ENCODE peak calls at places on chromosomes 1 and 21, in eight cellular contexts. S, P, X, W, G, C, N and E are unnamed samples.

GRCh38 chr21:36069713-36070573 is at the start of gene CBR1:
- DNase-seq in S (peak; percentile 77), P (peak; percentile 91), X (peak; percentile 96), W (peak; percentile 97), G (peak; percentile 70), C (peak; percentile 91), N (peak; percentile 80), E (peak; percentile 89)

GRCh38 chr1:26582836-26583460 is 53.4 kb downstream of the RPS6KA1 start:
- DNase-seq in S (no peak), P (peak; percentile 68), X (no peak), W (no peak), G (no peak), C (no peak), N (no peak), E (peak; percentile 56)

GRCh38 chr1:27661412-27662075 is 10.4 kb downstream of the IFI6 start:
- DNase-seq in S (no peak), P (no peak), X (no peak), W (no peak), G (no peak), C (no peak), N (no peak), E (no peak)

GRCh38 chr1:107877749-107878148 is 87.2 kb downstream of the VAV3 start:
- DNase-seq in S (no peak), P (no peak), X (no peak), W (no peak), G (no peak), C (no peak), N (no peak), E (no peak)

GRCh38 chr1:230823421-230823820 is 44.9 kb downstream of the C1orf198 start:
- DNase-seq in S (no peak), P (no peak), X (no peak), W (no peak), G (no peak), C (no peak), N (peak; percentile 85), E (no peak)

GRCh38 chr1:30384286-30385245 is 338.8 kb downstream of the MATN1 start:
- DNase-seq in S (no peak), P (no peak), X (no peak), W (no peak), G (no peak), C (peak; percentile 14), N (no peak), E (no peak)

GRCh38 chr1:218742478-218743260 is 397.5 kb downstream of the TGFB2 start:
- DNase-seq in S (no peak), P (no peak), X (no peak), W (no peak), G (no peak), C (no peak), N (peak; percentile 8), E (no peak)

GRCh38 chr21:39422468-39423241 is 22.9 kb downstream of the LCA5L start:
- DNase-seq in S (no peak), P (peak; percentile 34), X (no peak), W (no peak), G (no peak), C (no peak), N (no peak), E (peak; percentile 40)

GRCh38 chr21:34986561-34987533 is 62.3 kb downstream of the RUNX1 start:
- DNase-seq in S (no peak), P (peak; percentile 59), X (no peak), W (no peak), G (peak; percentile 35), C (no peak), N (no peak), E (peak; percentile 60)

GRCh38 chr1:57494679-57495078 is 70.8 kb upstream of the DAB1 start:
- DNase-seq in S (no peak), P (no peak), X (no peak), W (no peak), G (no peak), C (no peak), N (no peak), E (no peak)

GRCh38 chr1:62386351-62387121 is 50.3 kb upstream of the USP1 start:
- DNase-seq in S (no peak), P (no peak), X (no peak), W (no peak), G (no peak), C (no peak), N (no peak), E (no peak)

GRCh38 chr1:172041689-172042088 is 200.4 kb downstream of the DNM3 start:
- DNase-seq in S (no peak), P (no peak), X (no peak), W (no peak), G (no peak), C (no peak), N (peak; percentile 32), E (no peak)

GRCh38 chr1:1054971-1055370 is 19.1 kb downstream of the RNF223 start:
- DNase-seq in S (no peak), P (no peak), X (no peak), W (no peak), G (no peak), C (no peak), N (no peak), E (no peak)

GRCh38 chr1:179083031-179083345 is 1.1 kb downstream of the TOR3A start:
- DNase-seq in S (no peak), P (no peak), X (no peak), W (no peak), G (no peak), C (no peak), N (no peak), E (peak; percentile 59)

GRCh38 chr1:52751589-52752306 is 25.5 kb downstream of the ZYG11B start:
- DNase-seq in S (no peak), P (no peak), X (no peak), W (no peak), G (no peak), C (no peak), N (peak; percentile 81), E (no peak)